ENCODE peak calls at places on chromosomes 5 and 9, in six cellular contexts. Y is H9, Q is IMR-90, M is mesendoderm, P is neuronal stem cell, B is H1. I is an unnamed sample.

GRCh38 chr5:111984044-111984443 is 227.1 kb upstream of the NREP start:
- DNase-seq in M (no peak), Q (peak; percentile 92), B (no peak), Y (no peak), P (no peak), I (no peak)

GRCh38 chr9:126723807-126724172 is 81.0 kb upstream of the ZBTB43 start:
- DNase-seq in P (no peak), M (peak; percentile 90), Q (no peak), Y (peak; percentile 49), B (peak; percentile 60), I (no peak)

GRCh38 chr5:114450516-114450909 is 88.6 kb downstream of the KCNN2 start:
- DNase-seq in P (no peak), Y (no peak), M (peak; percentile 9), Q (peak; percentile 8), B (no peak), I (no peak)

GRCh38 chr5:16552666-16553343 is 64.0 kb downstream of the RETREG1 start:
- DNase-seq in Y (peak; percentile 83), P (peak; percentile 42), B (peak; percentile 84), M (peak; percentile 87), Q (peak; percentile 55), I (peak; percentile 68)

GRCh38 chr5:158487677-158488076 is 612.0 kb downstream of the EBF1 start:
- DNase-seq in M (no peak), Y (no peak), P (no peak), B (no peak), Q (no peak), I (no peak)

GRCh38 chr9:111348821-111349271 is 18.8 kb upstream of the OR2K2 start:
- DNase-seq in B (no peak), Y (no peak), Q (peak; percentile 35), M (no peak), P (no peak), I (no peak)

GRCh38 chr5:140833993-140834392 is at the start of gene PCDHA7:
- DNase-seq in Y (no peak), Q (peak; percentile 2), M (no peak), B (no peak), P (no peak), I (no peak)

GRCh38 chr9:101514056-101514455 is 19.6 kb upstream of the RNF20 start:
- DNase-seq in Q (peak; percentile 72), P (no peak), M (peak; percentile 38), Y (no peak), B (no peak), I (no peak)

GRCh38 chr5:158028349-158028748 is 169.4 kb upstream of the CLINT1 start:
- DNase-seq in B (no peak), M (no peak), Q (no peak), Y (no peak), P (no peak), I (no peak)

GRCh38 chr5:123450641-123451421 is 27.6 kb upstream of the CEP120 start:
- DNase-seq in M (no peak), Q (no peak), P (no peak), Y (no peak), B (no peak), I (no peak)

GRCh38 chr5:113232667-113233066 is 202.1 kb downstream of the TSSK1B start:
- DNase-seq in B (peak; percentile 2), P (no peak), Y (no peak), M (no peak), Q (no peak), I (no peak)

GRCh38 chr5:4480528-4481404 is 659.4 kb upstream of the ADAMTS16 start:
- DNase-seq in B (no peak), Y (no peak), M (no peak), P (no peak), Q (no peak), I (no peak)

GRCh38 chr9:83962165-83962564 is 17.9 kb downstream of the HNRNPK start:
- DNase-seq in P (no peak), B (no peak), M (peak; percentile 75), Y (no peak), Q (peak; percentile 23), I (peak; percentile 53)

GRCh38 chr5:16178745-16179372 is 732 bp downstream of the MARCHF11 start:
- DNase-seq in Y (peak; percentile 92), P (peak; percentile 92), Q (peak; percentile 43), M (peak; percentile 95), B (peak; percentile 97), I (peak; percentile 58)

GRCh38 chr5:52693279-52693678 is 94.4 kb upstream of the ITGA1 start:
- DNase-seq in P (no peak), Y (peak; percentile 45), B (no peak), M (peak; percentile 58), Q (peak; percentile 45), I (peak; percentile 24)

GRCh38 chr5:146051678-146052077 is 53.7 kb downstream of the PLAC8L1 start:
- DNase-seq in P (no peak), B (no peak), M (peak; percentile 29), Q (peak; percentile 85), Y (no peak), I (no peak)

GRCh38 chr5:154238776-154239481 is 48.4 kb downstream of the GALNT10 start:
- DNase-seq in P (no peak), Y (peak; percentile 38), M (peak; percentile 42), Q (no peak), B (no peak), I (no peak)

GRCh38 chr9:86741311-86742215 is 205.7 kb downstream of the GAS1 start:
- DNase-seq in Q (peak; percentile 68), P (no peak), B (no peak), M (peak; percentile 94), Y (no peak), I (peak; percentile 96)

GRCh38 chr5:61330341-61330878 is 1.6 kb upstream of the ZSWIM6 start:
- DNase-seq in Q (peak; percentile 45), Y (peak; percentile 55), P (peak; percentile 49), M (peak; percentile 97), B (peak; percentile 75), I (peak; percentile 47)

GRCh38 chr5:146213210-146213838 is 9.9 kb downstream of the RBM27 start:
- DNase-seq in P (no peak), B (no peak), Q (peak; percentile 4), M (no peak), Y (no peak), I (no peak)

GRCh38 chr5:91189480-91190332 is 193.4 kb downstream of the ARRDC3 start:
- DNase-seq in Q (peak; percentile 85), B (no peak), P (no peak), M (peak; percentile 42), Y (no peak), I (peak; percentile 85)

GRCh38 chr5:132819468-132819867 is 6.4 kb downstream of the SOWAHA start:
- DNase-seq in M (no peak), Q (no peak), B (no peak), P (no peak), Y (no peak), I (no peak)

GRCh38 chr9:20395671-20396070 is 226.6 kb downstream of the MLLT3 start:
- DNase-seq in Y (no peak), Q (no peak), B (no peak), M (no peak), P (no peak), I (no peak)

GRCh38 chr9:119252671-119253299 is 116.5 kb downstream of the BRINP1 start:
- DNase-seq in M (peak; percentile 34), P (peak; percentile 27), Q (no peak), B (no peak), Y (no peak), I (no peak)

GRCh38 chr9:112352209-112352608 is 18.8 kb upstream of the PTBP3 start:
- DNase-seq in P (no peak), B (no peak), M (no peak), Y (no peak), Q (no peak), I (no peak)

GRCh38 chr5:95720094-95720793 is 10.9 kb upstream of the RHOBTB3 start:
- DNase-seq in Q (peak; percentile 55), B (no peak), Y (no peak), M (no peak), P (no peak), I (no peak)

GRCh38 chr5:61333351-61334223 is 1.5 kb downstream of the ZSWIM6 start:
- DNase-seq in B (peak; percentile 64), P (peak; percentile 40), Q (no peak), M (peak; percentile 65), Y (no peak), I (peak; percentile 53)

GRCh38 chr9:25742241-25742640 is 64.0 kb upstream of the TUSC1 start:
- DNase-seq in B (no peak), Y (no peak), P (peak; percentile 4), M (peak; percentile 13), Q (no peak), I (no peak)

GRCh38 chr5:31033295-31033694 is 160.2 kb upstream of the CDH6 start:
- DNase-seq in Q (peak; percentile 68), Y (no peak), B (no peak), P (no peak), M (no peak), I (no peak)

GRCh38 chr9:16521868-16522381 is 348.5 kb downstream of the BNC2 start:
- DNase-seq in B (no peak), Y (no peak), M (no peak), Q (peak; percentile 94), P (no peak), I (no peak)

GRCh38 chr9:4604678-4605095 is 57.4 kb upstream of the PLPP6 start:
- DNase-seq in M (peak; percentile 81), P (peak; percentile 72), B (peak; percentile 81), Y (peak; percentile 70), Q (peak; percentile 59), I (peak; percentile 90)

GRCh38 chr5:125719681-125720676 is 703.2 kb upstream of the GRAMD2B start:
- DNase-seq in Y (no peak), P (peak; percentile 51), B (no peak), Q (peak; percentile 18), M (no peak), I (no peak)
- H3K4me2 ChIP-seq in Y (no peak overlapping the region), P (no peak overlapping the region), B (peak overlapping the region; percentile 28), Q (no peak overlapping the region), M (no peak overlapping the region), I (no peak overlapping the region)

GRCh38 chr9:93057703-93058356 is 671 bp upstream of the SUSD3 start:
- DNase-seq in M (no peak), B (no peak), Y (no peak), Q (no peak), P (no peak), I (no peak)
- H2BK5ac ChIP-seq in M (no peak overlapping the region), B (no peak overlapping the region), Y (no peak overlapping the region), Q (no peak overlapping the region), P (peak overlapping the region; percentile 67), I (no peak overlapping the region)

GRCh38 chr5:135489466-135490244 is 37.5 kb upstream of the TIFAB start:
- DNase-seq in M (no peak), B (peak; percentile 55), Q (no peak), Y (peak; percentile 59), P (no peak), I (no peak)
- H3K4me2 ChIP-seq in M (no peak overlapping the region), B (peak overlapping the region; percentile 73), Q (no peak overlapping the region), Y (peak overlapping the region; percentile 46), P (peak overlapping the region; percentile 96), I (peak overlapping the region; percentile 52)

DNA sequence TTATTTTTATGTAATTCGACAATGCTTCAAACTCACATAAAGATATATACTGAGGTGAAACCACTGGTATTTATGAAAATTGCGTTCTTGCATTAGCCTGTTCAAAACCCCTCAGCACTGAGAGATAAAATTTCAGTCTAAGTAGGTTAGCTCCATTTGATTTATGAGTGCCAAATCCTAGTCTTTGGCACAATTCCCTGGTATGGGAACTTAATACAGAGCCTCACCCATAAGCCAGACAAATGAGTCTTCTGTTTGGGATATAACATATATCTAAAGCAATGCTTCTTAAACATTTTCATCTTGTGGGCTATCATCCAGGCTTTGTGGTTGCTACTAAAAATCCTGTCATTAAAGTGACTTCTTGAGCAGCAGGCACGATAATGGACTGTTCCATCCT is 419.4 kb upstream of the ACTBL2 start:
- DNase-seq in P (no peak), Y (no peak), M (no peak), Q (no peak), B (no peak), I (no peak)
- H2BK5ac ChIP-seq in P (no peak overlapping the region), Y (no peak overlapping the region), M (no peak overlapping the region), Q (no peak overlapping the region), B (no peak overlapping the region), I (no peak overlapping the region)

I was measured in trophoblast cell.